ENCODE peak calls at places on chromosomes 1 and 21, in six cellular contexts. A is ureter; X is IMR-90; C is activated naive CD4-positive, alpha-beta T cell; F is RPMI7951; D is dermis blood vessel endothelial cell. E is an unnamed sample.

GRCh38 chr1:22018583-22019559 is 17.4 kb downstream of the CELA3A start:
- DNase-seq in A (no peak), F (peak), D (peak), C (no peak), X (peak), E (no peak)

GRCh38 chr1:77120950-77121349 is 98.3 kb downstream of the PIGK start:
- DNase-seq in A (no peak), D (no peak), F (no peak), C (no peak), X (no peak), E (no peak)

GRCh38 chr1:232953176-232953524 is 2.7 kb downstream of the NTPCR start:
- DNase-seq in X (no peak), D (no peak), A (no peak), F (no peak), C (no peak), E (no peak)

GRCh38 chr1:169150631-169151337 is 44.3 kb downstream of the ATP1B1 start:
- DNase-seq in X (no peak), C (no peak), A (no peak), F (no peak), D (no peak), E (no peak)

GRCh38 chr1:35269190-35269988 is 880 bp downstream of the ZMYM4 start:
- DNase-seq in D (peak), C (no peak), X (no peak), A (no peak), F (no peak), E (no peak)

GRCh38 chr1:215523128-215523861 is 43.8 kb upstream of the KCTD3 start:
- DNase-seq in A (no peak), X (peak), D (peak), F (no peak), C (no peak), E (no peak)

GRCh38 chr21:17802568-17802967 is 16.6 kb downstream of the C21orf91 start:
- DNase-seq in D (no peak), A (no peak), X (peak), C (no peak), F (peak), E (no peak)

GRCh38 chr1:168141986-168142385 is 5.3 kb upstream of the GPR161 start:
- DNase-seq in X (no peak), C (no peak), F (no peak), D (no peak), A (no peak), E (no peak)

E was measured in esophagus squamous epithelium.